ENCODE peak calls at places on chromosomes 1 and 21, in four cellular contexts. R is WTC11, U is H1, G is K562. J is an unnamed sample.

GRCh38 chr1:52460686-52461085 is 56.3 kb downstream of the PRPF38A start:
- DNase-seq in R (no peak), U (no peak), G (no peak), J (no peak)

GRCh38 chr1:230271396-230272035 is 154.6 kb downstream of the PGBD5 start:
- DNase-seq in R (no peak), U (no peak), G (no peak), J (no peak)

GRCh38 chr1:25356848-25357247 is 18.7 kb downstream of the TMEM50A start:
- DNase-seq in R (no peak), U (no peak), G (no peak), J (no peak)

GRCh38 chr1:59769412-59770095 is 45.2 kb upstream of the HOOK1 start:
- DNase-seq in R (no peak), U (no peak), G (no peak), J (no peak)

GRCh38 chr1:174074757-174075156 is 52.6 kb upstream of the RC3H1 start:
- DNase-seq in R (no peak), U (no peak), G (no peak), J (peak; percentile 30)

GRCh38 chr21:43623588-43623987 is 35.7 kb downstream of the HSF2BP start:
- DNase-seq in R (no peak), U (no peak), G (no peak), J (no peak)

GRCh38 chr1:91555821-91556531 is 55.3 kb downstream of the CDC7 start:
- DNase-seq in R (no peak), U (no peak), G (peak; percentile 33), J (no peak)

GRCh38 chr1:14655386-14655785 is 56.9 kb downstream of the KAZN start:
- DNase-seq in R (no peak), U (no peak), G (no peak), J (no peak)

GRCh38 chr21:45995686-45996179 is 14.2 kb downstream of the COL6A1 start:
- DNase-seq in R (no peak), U (no peak), G (no peak), J (no peak)

GRCh38 chr1:78061825-78062523 is 16.2 kb downstream of the GIPC2 start:
- DNase-seq in R (no peak), U (no peak), G (no peak), J (no peak)

GRCh38 chr1:186757851-186758250 is 70.9 kb upstream of the PLA2G4A start:
- DNase-seq in R (no peak), U (no peak), G (no peak), J (no peak)

GRCh38 chr1:61084560-61084991 is 2.2 kb downstream of the NFIA start:
- DNase-seq in R (no peak), U (no peak), G (no peak), J (no peak)

GRCh38 chr1:98429851-98430496 is 231.5 kb upstream of the SNX7 start:
- DNase-seq in R (no peak), U (no peak), G (no peak), J (no peak)
- TF ChIP-seq TEAD4 in R (no peak), U (no peak), G (no peak), J (no peak)

GRCh38 chr1:47224676-47225399 is 7.2 kb downstream of the TAL1 start:
- DNase-seq in R (no peak), U (peak; percentile 60), G (peak; percentile 58), J (peak; percentile 57)
- TF ChIP-seq TEAD4 in R (no peak), U (no peak), G (no peak), J (no peak)

GRCh38 chr1:222923506-222923905 is 108.7 kb downstream of the DISP1 start:
- DNase-seq in R (no peak), U (no peak), G (no peak), J (no peak)
- TF ChIP-seq TEAD4 in R (no peak), U (no peak), G (no peak), J (no peak)

GRCh38 chr1:2788506-2789163 is 12.9 kb downstream of the TTC34 start:
- DNase-seq in R (no peak), U (no peak), G (no peak), J (no peak)

GRCh38 chr1:2786329-2787162 is 14.9 kb downstream of the TTC34 start:
- DNase-seq in R (peak; percentile 79), U (peak; percentile 53), G (peak; percentile 70), J (peak; percentile 80)

GRCh38 chr1:2789164-2789985 is 12.1 kb downstream of the TTC34 start:
- DNase-seq in R (no peak), U (no peak), G (no peak), J (no peak)

GRCh38 chr1:2785631-2786328 is 15.7 kb downstream of the TTC34 start:
- DNase-seq in R (no peak), U (no peak), G (no peak), J (peak; percentile 22)

DNA sequence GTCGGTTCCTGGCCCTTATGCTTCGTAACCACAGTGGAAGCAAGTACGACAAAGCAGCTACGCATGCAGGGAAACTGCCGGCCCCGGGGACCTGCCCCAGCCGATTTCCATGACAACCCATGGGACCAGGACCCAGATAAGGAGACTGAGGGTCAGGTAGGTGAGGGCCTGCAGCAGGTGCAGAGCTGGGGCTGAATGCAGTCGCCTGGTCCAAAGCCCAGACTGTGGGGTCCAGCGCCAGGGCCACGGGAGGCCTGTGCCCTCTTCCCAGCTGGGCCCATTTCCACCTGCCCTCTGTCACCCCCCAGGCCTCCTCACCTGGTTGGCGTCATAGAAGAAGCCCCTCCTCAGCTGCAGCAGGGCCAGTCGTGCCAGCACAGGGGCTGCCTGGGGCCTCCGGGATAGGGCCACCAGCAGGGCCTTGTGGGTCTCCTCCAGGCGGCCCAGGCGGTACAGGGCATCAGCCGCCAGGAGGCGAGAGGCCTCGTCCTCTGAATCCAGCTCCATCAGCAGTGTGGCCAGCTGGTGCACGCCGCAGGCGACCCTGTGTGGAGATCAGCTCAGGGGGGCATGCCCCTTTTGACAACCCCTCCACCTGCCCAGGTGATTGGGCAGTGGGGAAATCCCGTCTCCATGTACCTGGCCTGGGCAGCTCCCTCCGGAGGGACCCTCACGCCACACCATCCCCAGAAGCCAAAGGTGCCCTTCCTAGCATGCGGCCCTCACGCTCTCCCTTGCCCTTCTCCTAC is 14.2 kb downstream of the TTC34 start:
- DNase-seq in R (no peak), U (no peak), G (no peak), J (peak; percentile 30)
- TF ChIP-seq TEAD4 in R (no peak), U (no peak), G (no peak), J (no peak)

GRCh38 chr1:208430220-208430619 is 186.0 kb upstream of the PLXNA2 start:
- DNase-seq in R (no peak), U (no peak), G (no peak), J (no peak)

GRCh38 chr1:208434008-208434407 is 189.8 kb upstream of the PLXNA2 start:
- DNase-seq in R (no peak), U (no peak), G (no peak), J (no peak)

GRCh38 chr1:208432346-208432745 is 188.2 kb upstream of the PLXNA2 start:
- DNase-seq in R (no peak), U (no peak), G (no peak), J (no peak)

GRCh38 chr1:208433086-208433485 is 188.9 kb upstream of the PLXNA2 start:
- DNase-seq in R (no peak), U (no peak), G (no peak), J (no peak)

GRCh38 chr1:208431721-208432120 is 187.5 kb upstream of the PLXNA2 start:
- DNase-seq in R (no peak), U (no peak), G (no peak), J (no peak)
- TF ChIP-seq TEAD4 in R (no peak), U (no peak), G (no peak), J (no peak)

GRCh38 chr1:46133181-46133658 is 791 bp upstream of the PIK3R3 start:
- DNase-seq in R (no peak), U (no peak), G (peak; percentile 82), J (peak; percentile 79)

GRCh38 chr1:46133946-46134345 is 1.5 kb upstream of the PIK3R3 start:
- DNase-seq in R (no peak), U (no peak), G (no peak), J (no peak)

GRCh38 chr1:46134660-46135331 is 2.4 kb upstream of the PIK3R3 start:
- DNase-seq in R (no peak), U (no peak), G (no peak), J (no peak)

GRCh38 chr1:46137901-46138300 is 5.5 kb upstream of the PIK3R3 start:
- DNase-seq in R (no peak), U (no peak), G (no peak), J (no peak)

GRCh38 chr1:46136711-46137110 is 4.3 kb upstream of the PIK3R3 start:
- DNase-seq in R (no peak), U (no peak), G (no peak), J (peak; percentile 28)
- TF ChIP-seq TEAD4 in R (no peak), U (no peak), G (no peak), J (no peak)

GRCh38 chr1:81174052-81174451 is 626.7 kb upstream of the ADGRL2 start:
- DNase-seq in R (no peak), U (no peak), G (no peak), J (no peak)
- TF ChIP-seq TEAD4 in R (no peak), U (no peak), G (no peak), J (no peak)

DNA sequence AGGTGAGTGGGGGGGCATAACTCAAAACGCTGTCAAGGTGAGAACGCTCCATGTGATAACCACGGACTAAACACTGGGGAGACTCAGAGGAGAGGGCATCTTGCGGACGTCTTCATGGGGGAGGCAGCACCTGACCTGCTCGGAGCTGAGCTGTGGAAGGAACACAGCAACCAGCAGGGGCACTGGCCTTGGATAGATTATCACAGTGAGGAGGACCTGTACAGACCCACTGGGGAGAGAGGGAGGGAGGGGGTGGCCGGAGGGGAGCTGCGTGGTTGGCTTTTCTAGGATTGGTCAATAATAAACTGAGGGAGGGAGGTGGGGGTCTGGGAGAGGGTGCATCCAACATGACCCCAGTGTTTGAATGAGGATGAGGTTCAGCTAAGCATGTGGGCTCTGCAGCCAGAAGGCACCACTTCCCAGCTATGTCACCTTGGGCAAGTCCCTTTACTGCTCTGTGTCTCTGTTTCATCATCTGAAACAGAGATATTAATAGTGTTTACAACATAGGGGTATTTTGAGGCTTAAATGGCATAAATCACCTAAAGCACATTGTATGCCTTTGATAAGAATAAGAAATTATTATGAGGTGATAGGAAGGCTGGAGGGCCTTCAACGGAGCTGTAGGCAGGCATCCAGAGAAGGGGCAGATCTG is 123.3 kb downstream of the GRIK3 start:
- DNase-seq in R (no peak), U (no peak), G (no peak), J (no peak)
- TF ChIP-seq TEAD4 in R (no peak), U (no peak), G (no peak), J (no peak)

GRCh38 chr1:32864375-32865019 is 6.2 kb downstream of the FNDC5 start:
- DNase-seq in R (no peak), U (no peak), G (no peak), J (no peak)

GRCh38 chr1:32858791-32859190 is 11.9 kb downstream of the FNDC5 start:
- DNase-seq in R (no peak), U (no peak), G (no peak), J (no peak)

GRCh38 chr1:32863516-32864245 is 7.0 kb downstream of the FNDC5 start:
- DNase-seq in R (no peak), U (no peak), G (no peak), J (no peak)

GRCh38 chr1:32859915-32860314 is 10.8 kb downstream of the FNDC5 start:
- DNase-seq in R (no peak), U (no peak), G (no peak), J (no peak)

GRCh38 chr1:32861904-32862698 is 8.6 kb downstream of the FNDC5 start:
- DNase-seq in R (no peak), U (no peak), G (no peak), J (no peak)
- TF ChIP-seq TEAD4 in R (no peak), U (no peak), G (no peak), J (no peak)